ENCODE peak calls at places on chromosome 2, in four cellular contexts. O is OCI-LY7; G is tibial artery; H is naive thymus-derived CD4-positive, alpha-beta T cell. A is an unnamed sample.
A peak's percentile ranks its signal among the peaks of the same experiment; 100 is the strongest.

GRCh38 chr2:138486347-138487198 is 15.0 kb upstream of the SPOPL start:
- DNase-seq in O (no peak), G (no peak), H (no peak), A (no peak)

GRCh38 chr2:1051075-1051474 is 100.4 kb downstream of the SNTG2 start:
- DNase-seq in O (no peak), G (no peak), H (no peak), A (no peak)

GRCh38 chr2:169965495-169965894 is 138.2 kb downstream of the UBR3 start:
- DNase-seq in O (no peak), G (no peak), H (no peak), A (no peak)

GRCh38 chr2:151560289-151560688 is 150.6 kb downstream of the RIF1 start:
- DNase-seq in O (peak; percentile 5), G (no peak), H (no peak), A (no peak)

GRCh38 chr2:38315707-38316333 is 61.3 kb downstream of the ATL2 start:
- DNase-seq in O (peak; percentile 63), G (no peak), H (peak; percentile 18), A (no peak)

GRCh38 chr2:40282428-40282827 is 169.5 kb downstream of the SLC8A1 start:
- DNase-seq in O (peak; percentile 61), G (no peak), H (no peak), A (no peak)

GRCh38 chr2:181685150-181685688 is 4.9 kb upstream of the NEUROD1 start:
- DNase-seq in O (no peak), G (no peak), H (no peak), A (no peak)

GRCh38 chr2:226001716-226002115 is 602.2 kb downstream of the NYAP2 start:
- DNase-seq in O (no peak), G (no peak), H (no peak), A (no peak)

GRCh38 chr2:67974564-67975430 is 88.0 kb downstream of the C1D start:
- DNase-seq in O (no peak), G (peak; percentile 47), H (no peak), A (no peak)

GRCh38 chr2:189142893-189143759 is 36.4 kb downstream of the COL5A2 start:
- DNase-seq in O (peak; percentile 56), G (no peak), H (peak; percentile 36), A (peak; percentile 51)

GRCh38 chr2:66509326-66509811 is 74.4 kb downstream of the MEIS1 start:
- DNase-seq in O (no peak), G (no peak), H (no peak), A (no peak)

GRCh38 chr2:154439156-154439555 is 259.3 kb upstream of the KCNJ3 start:
- DNase-seq in O (no peak), G (no peak), H (no peak), A (no peak)

GRCh38 chr2:32559136-32559535 is 68.7 kb upstream of the TTC27 start:
- DNase-seq in O (no peak), G (no peak), H (no peak), A (no peak)

GRCh38 chr2:111618577-111618930 is 265.4 kb downstream of the ANAPC1 start:
- DNase-seq in O (no peak), G (no peak), H (no peak), A (no peak)

GRCh38 chr2:30708491-30709290 is 98.6 kb downstream of the CAPN13 start:
- DNase-seq in O (peak; percentile 30), G (no peak), H (no peak), A (no peak)

GRCh38 chr2:7010376-7010775 is 93.2 kb downstream of the RNF144A start:
- DNase-seq in O (no peak), G (peak; percentile 44), H (no peak), A (no peak)

GRCh38 chr2:174442546-174443510 is 44.0 kb downstream of the GPR155 start:
- DNase-seq in O (peak; percentile 6), G (no peak), H (no peak), A (no peak)

GRCh38 chr2:33579226-33579625 is 19.9 kb downstream of the FAM98A start:
- DNase-seq in O (no peak), G (no peak), H (no peak), A (no peak)

GRCh38 chr2:57720728-57721627 is 325.6 kb upstream of the VRK2 start:
- DNase-seq in O (peak; percentile 57), G (no peak), H (no peak), A (no peak)

GRCh38 chr2:158488442-158489216 is 31.9 kb downstream of the PKP4 start:
- DNase-seq in O (peak; percentile 48), G (no peak), H (no peak), A (no peak)

GRCh38 chr2:209322041-209322440 is 101.8 kb upstream of the MAP2 start:
- DNase-seq in O (no peak), G (no peak), H (no peak), A (no peak)

GRCh38 chr2:231222318-231223000 is 24.0 kb downstream of the ARMC9 start:
- DNase-seq in O (no peak), G (no peak), H (no peak), A (no peak)

GRCh38 chr2:182301093-182301492 is 125.7 kb downstream of the PDE1A start:
- DNase-seq in O (no peak), G (no peak), H (no peak), A (no peak)

GRCh38 chr2:237438082-237438925 is 24.3 kb upstream of the COL6A3 start:
- DNase-seq in O (no peak), G (no peak), H (no peak), A (no peak)

GRCh38 chr2:96838345-96839287 is 5.2 kb downstream of the ANKRD23 start:
- DNase-seq in O (no peak), G (no peak), H (no peak), A (no peak)

GRCh38 chr2:177119099-177119498 is 93.5 kb upstream of the HNRNPA3 start:
- DNase-seq in O (no peak), G (no peak), H (no peak), A (no peak)

GRCh38 chr2:136527560-136527959 is 237.8 kb upstream of the THSD7B start:
- DNase-seq in O (peak; percentile 44), G (no peak), H (no peak), A (no peak)

GRCh38 chr2:208671312-208671711 is 264.7 kb downstream of the PTH2R start:
- DNase-seq in O (no peak), G (no peak), H (no peak), A (no peak)

DNA sequence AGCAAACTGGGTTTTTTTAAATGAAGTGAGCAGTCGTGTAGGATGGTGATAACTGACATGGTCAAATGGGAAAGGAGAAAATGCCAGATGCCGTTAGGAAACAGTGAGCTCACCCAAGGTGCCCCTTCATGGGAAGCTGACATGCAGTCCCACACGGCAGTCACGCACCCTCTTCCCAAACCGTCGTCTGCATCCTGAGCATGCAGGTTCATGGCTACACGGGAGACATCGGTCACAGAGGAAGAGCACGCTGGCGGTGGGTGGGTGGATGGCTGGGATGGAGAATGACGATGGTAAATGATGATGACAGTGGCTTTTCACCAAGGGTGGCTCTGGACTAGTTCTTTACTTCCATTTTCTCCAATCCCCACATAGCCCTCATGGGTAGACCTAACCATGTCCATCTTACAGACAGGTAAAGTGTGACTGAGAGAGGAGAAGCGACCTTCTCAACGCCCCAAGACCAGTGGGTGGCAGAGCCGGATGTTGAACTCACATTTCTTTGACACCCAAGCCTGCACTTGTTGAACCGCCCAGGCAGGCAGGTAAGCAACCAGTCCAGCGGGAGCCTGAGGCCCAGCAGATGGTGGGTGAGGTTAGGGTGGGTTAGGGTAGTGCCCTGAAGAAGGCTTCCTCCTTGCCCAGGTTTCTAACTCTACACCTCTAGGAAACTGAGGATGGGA is 44.4 kb downstream of the TNS1 start:
- DNase-seq in O (no peak), G (peak; percentile 15), H (no peak), A (no peak)
- H3K4me1 ChIP-seq in O (no peaks in the 10 kb centered on the region), G (peaks cover 57% of the 10 kb centered on the region), H (no peaks in the 10 kb centered on the region), A (no peaks in the 10 kb centered on the region)

GRCh38 chr2:47321006-47321405 is 82.0 kb upstream of the MSH2 start:
- DNase-seq in O (no peak), G (no peak), H (no peak), A (no peak)
- H3K4me1 ChIP-seq in O (no peaks in the 10 kb centered on the region), G (no peaks in the 10 kb centered on the region), H (no peaks in the 10 kb centered on the region), A (no peaks in the 10 kb centered on the region)

GRCh38 chr2:160252278-160252887 is 52.3 kb upstream of the ITGB6 start:
- DNase-seq in O (peak; percentile 11), G (no peak), H (no peak), A (no peak)

GRCh38 chr2:160254363-160254762 is 54.3 kb upstream of the ITGB6 start:
- DNase-seq in O (no peak), G (no peak), H (no peak), A (no peak)

GRCh38 chr2:160251566-160251965 is 51.5 kb upstream of the ITGB6 start:
- DNase-seq in O (no peak), G (no peak), H (no peak), A (no peak)

GRCh38 chr2:160255401-160255800 is 55.3 kb upstream of the ITGB6 start:
- DNase-seq in O (no peak), G (no peak), H (no peak), A (no peak)

GRCh38 chr2:160253440-160254296 is 53.6 kb upstream of the ITGB6 start:
- DNase-seq in O (no peak), G (no peak), H (no peak), A (no peak)
- H3K4me1 ChIP-seq in O (no peaks in the 10 kb centered on the region), G (peaks cover 5% of the 10 kb centered on the region), H (no peaks in the 10 kb centered on the region), A (no peaks in the 10 kb centered on the region)

DNA sequence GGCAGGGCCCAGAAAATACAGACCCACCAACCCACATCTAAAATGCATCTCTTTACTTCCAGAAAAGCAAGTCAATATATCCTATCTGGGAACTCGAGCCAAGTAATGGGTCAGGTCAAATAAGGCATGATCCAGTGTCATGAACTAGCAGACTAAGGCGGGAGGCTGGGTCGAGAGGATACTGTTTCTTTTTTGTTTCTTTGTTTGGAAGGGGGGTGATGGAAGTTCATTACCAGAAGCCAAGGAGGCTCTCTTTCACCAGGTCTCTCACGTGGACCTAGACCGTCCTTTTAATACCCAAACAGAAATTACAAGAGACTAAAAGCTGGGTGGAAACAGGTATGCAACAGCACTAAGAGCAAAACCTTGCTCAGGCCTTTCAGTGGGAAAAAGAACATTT is 108.3 kb downstream of the HDAC4 start:
- DNase-seq in O (no peak), G (no peak), H (no peak), A (no peak)
- H3K4me1 ChIP-seq in O (peaks cover 16% of the 10 kb centered on the region), G (peaks cover 6% of the 10 kb centered on the region), H (peaks cover 68% of the 10 kb centered on the region), A (peaks cover 79% of the 10 kb centered on the region)

GRCh38 chr2:232901711-232902578 is 31.9 kb downstream of the SNORC start:
- DNase-seq in O (no peak), G (no peak), H (no peak), A (no peak)
- H3K4me1 ChIP-seq in O (no peaks in the 10 kb centered on the region), G (no peaks in the 10 kb centered on the region), H (no peaks in the 10 kb centered on the region), A (no peaks in the 10 kb centered on the region)

GRCh38 chr2:98828369-98828744 is 97.4 kb upstream of the MGAT4A start:
- DNase-seq in O (no peak), G (no peak), H (no peak), A (no peak)

GRCh38 chr2:98825404-98825803 is 94.5 kb upstream of the MGAT4A start:
- DNase-seq in O (no peak), G (no peak), H (no peak), A (no peak)

GRCh38 chr2:98825858-98826257 is 94.9 kb upstream of the MGAT4A start:
- DNase-seq in O (no peak), G (no peak), H (no peak), A (no peak)

GRCh38 chr2:98827625-98828368 is 96.9 kb upstream of the MGAT4A start:
- DNase-seq in O (no peak), G (no peak), H (no peak), A (no peak)

GRCh38 chr2:98826856-98827255 is 95.9 kb upstream of the MGAT4A start:
- DNase-seq in O (no peak), G (no peak), H (no peak), A (no peak)
- H3K4me1 ChIP-seq in O (peaks cover 19% of the 10 kb centered on the region), G (peaks cover 13% of the 10 kb centered on the region), H (peaks cover 25% of the 10 kb centered on the region), A (peaks cover 29% of the 10 kb centered on the region)

A was measured in CD8-positive, alpha-beta memory T cell.